ENCODE peak calls at places on chromosomes 1 and 21, in ten cellular contexts. H is HFFc6; W is adipocyte; E is fibroblast of lung; P is fibroblast of mammary gland; O is stimulated activated CD8-positive, alpha-beta memory T cell treated with anti-CD3 and anti-CD28 coated beads, Interleukin-7, amount 100 ng/mL, for 1 hour; X is NCI-H1105; Q is CD8-positive, alpha-beta T cell; J is NCI-H2081; G is COR-L47. I is an unnamed sample.

GRCh38 chr1:101284021-101284420 is 47.2 kb downstream of the S1PR1 start:
- DNase-seq in G (no peak), W (no peak), J (no peak), O (no peak), H (no peak), Q (peak), X (no peak), P (no peak), E (no peak), I (no peak)

GRCh38 chr1:77686784-77687518 is 4.5 kb upstream of the ZZZ3 start:
- DNase-seq in O (no peak), J (no peak), E (no peak), X (no peak), H (no peak), Q (no peak), W (no peak), G (no peak), P (no peak), I (no peak)

GRCh38 chr1:32892368-32893197 is 6.3 kb downstream of the HPCA start:
- DNase-seq in X (peak), G (peak), H (no peak), Q (peak), W (peak), P (peak), E (peak), J (no peak), O (no peak), I (no peak)

GRCh38 chr1:165616987-165617546 is 14.0 kb upstream of the MGST3 start:
- DNase-seq in J (no peak), G (no peak), Q (no peak), E (no peak), W (no peak), P (no peak), H (no peak), O (no peak), X (no peak), I (no peak)

GRCh38 chr1:201421041-201421440 is 489 bp downstream of the TNNI1 start:
- DNase-seq in H (no peak), O (no peak), Q (no peak), P (no peak), X (no peak), G (no peak), E (no peak), J (no peak), W (no peak), I (no peak)

GRCh38 chr21:32514275-32515055 is 70.9 kb downstream of the TCP10L start:
- DNase-seq in P (no peak), O (no peak), J (no peak), E (no peak), W (no peak), G (no peak), H (no peak), X (no peak), Q (no peak), I (no peak)

GRCh38 chr1:241596633-241597032 is 43.5 kb downstream of the CHML start:
- DNase-seq in J (no peak), W (no peak), E (no peak), G (no peak), Q (no peak), X (no peak), H (no peak), O (no peak), P (no peak), I (no peak)

GRCh38 chr1:108057536-108057935 is 92.6 kb upstream of the VAV3 start:
- DNase-seq in H (no peak), O (no peak), W (no peak), J (no peak), G (no peak), Q (no peak), P (peak), E (peak), X (no peak), I (no peak)

GRCh38 chr1:113141650-113142473 is 68.9 kb downstream of the LRIG2 start:
- DNase-seq in G (no peak), J (no peak), Q (no peak), O (no peak), W (peak), P (peak), H (peak), X (no peak), E (peak), I (no peak)

GRCh38 chr1:11132571-11133293 is 33.1 kb upstream of the EXOSC10 start:
- DNase-seq in J (no peak), H (no peak), X (no peak), O (no peak), P (peak), W (no peak), Q (no peak), E (no peak), G (no peak), I (no peak)

GRCh38 chr1:156464335-156464734 is 36.2 kb downstream of the MEF2D start:
- DNase-seq in G (no peak), Q (no peak), O (no peak), H (no peak), E (peak), J (no peak), W (peak), X (no peak), P (peak), I (no peak)

GRCh38 chr1:47554901-47555300 is 117.1 kb downstream of the FOXD2 start:
- DNase-seq in P (peak), Q (no peak), X (no peak), H (peak), E (no peak), J (no peak), O (no peak), G (no peak), W (no peak), I (no peak)

GRCh38 chr1:179545316-179545715 is 30.4 kb downstream of the NPHS2 start:
- DNase-seq in X (no peak), E (no peak), P (no peak), Q (no peak), H (no peak), G (no peak), W (no peak), O (no peak), J (no peak), I (no peak)

GRCh38 chr1:209989525-209989924 is 51.5 kb downstream of the SYT14 start:
- DNase-seq in X (peak), Q (no peak), O (no peak), W (peak), P (peak), E (peak), G (peak), J (peak), H (peak), I (no peak)

GRCh38 chr1:66542811-66543767 is 9.1 kb downstream of the SGIP1 start:
- DNase-seq in J (peak), Q (no peak), H (peak), P (peak), W (peak), G (peak), E (peak), X (peak), O (no peak), I (no peak)

GRCh38 chr1:243269461-243269801 is 13.6 kb downstream of the SDCCAG8 start:
- DNase-seq in O (no peak), E (no peak), H (no peak), Q (no peak), G (no peak), W (no peak), J (no peak), P (no peak), X (no peak), I (no peak)

GRCh38 chr1:61341426-61341825 is 259.1 kb downstream of the NFIA start:
- DNase-seq in X (no peak), W (no peak), E (no peak), J (no peak), O (no peak), Q (no peak), P (no peak), H (no peak), G (no peak), I (no peak)

GRCh38 chr1:51328279-51328678 is 2.1 kb downstream of the TTC39A start:
- DNase-seq in H (peak), J (no peak), X (no peak), P (no peak), W (peak), O (no peak), Q (no peak), E (no peak), G (no peak), I (no peak)

GRCh38 chr21:41316641-41317392 is at the start of gene FAM3B:
- DNase-seq in E (no peak), H (no peak), W (no peak), X (peak), P (no peak), J (peak), Q (no peak), O (no peak), G (peak), I (no peak)

GRCh38 chr1:155261401-155261887 is 716 bp downstream of the SCAMP3 start:
- DNase-seq in P (no peak), H (no peak), O (no peak), J (peak), E (no peak), Q (no peak), W (no peak), G (no peak), X (no peak), I (no peak)

GRCh38 chr1:58190614-58191013 is 355.9 kb downstream of the OMA1 start:
- DNase-seq in P (no peak), W (no peak), G (peak), H (no peak), E (no peak), O (no peak), J (peak), Q (no peak), X (no peak), I (no peak)

GRCh38 chr1:154182342-154183044 is 9.4 kb downstream of the TPM3 start:
- DNase-seq in X (peak), J (peak), Q (peak), E (peak), P (peak), G (peak), O (peak), W (peak), H (peak), I (peak)

GRCh38 chr1:100100202-100100601 is 32.5 kb downstream of the SASS6 start:
- DNase-seq in G (no peak), O (no peak), H (peak), E (peak), J (no peak), P (no peak), Q (no peak), W (peak), X (no peak), I (no peak)

GRCh38 chr1:78840447-78841251 is 165.9 kb downstream of the ADGRL4 start:
- DNase-seq in W (peak), H (peak), J (peak), G (peak), E (peak), Q (no peak), P (peak), X (peak), O (no peak), I (no peak)

GRCh38 chr1:31901838-31902508 is 36.2 kb downstream of the PTP4A2 start:
- DNase-seq in O (no peak), G (no peak), E (no peak), H (no peak), J (no peak), W (no peak), X (no peak), Q (no peak), P (no peak), I (no peak)

GRCh38 chr1:53498555-53499142 is 39.5 kb downstream of the DMRTB1 start:
- DNase-seq in E (no peak), Q (no peak), X (no peak), O (no peak), G (no peak), H (peak), P (peak), J (no peak), W (peak), I (no peak)

GRCh38 chr1:86502721-86503430 is 34.1 kb downstream of the CLCA1 start:
- DNase-seq in H (no peak), O (no peak), P (no peak), W (no peak), G (no peak), E (no peak), J (no peak), X (no peak), Q (no peak), I (no peak)

I was measured in GM12878.